ENCODE peak calls at places on chromosomes 4 and X, in four cellular contexts. H, I, C and S are unnamed samples. For H3K79me2, the result is how much of the 10 kb centered on the place peaks cover.

GRCh38 chr4:23728393-23728792 is 161.5 kb downstream of the PPARGC1A start:
- DNase-seq in H (no peak), I (no peak), C (peak), S (peak)

GRCh38 chrX:106378616-106379015 is 210.5 kb downstream of the PWWP3B start:
- DNase-seq in H (no peak), I (peak), C (no peak), S (no peak)

GRCh38 chr4:148857234-148857972 is 415.2 kb upstream of the NR3C2 start:
- DNase-seq in H (no peak), I (no peak), C (no peak), S (peak)

GRCh38 chr4:128006592-128006991 is 41.4 kb downstream of the ABHD18 start:
- DNase-seq in H (no peak), I (no peak), C (no peak), S (peak)

GRCh38 chr4:792729-793108 is 33.2 kb downstream of the CPLX1 start:
- DNase-seq in H (no peak), I (no peak), C (no peak), S (no peak)

GRCh38 chr4:78775278-78776030 is 696 bp upstream of the BMP2K start:
- DNase-seq in H (peak), I (peak), C (peak), S (peak)

GRCh38 chrX:107996124-107996523 is 14.0 kb upstream of the TEX13B start:
- DNase-seq in H (no peak), I (no peak), C (no peak), S (no peak)

GRCh38 chr4:2333916-2334644 is 72.2 kb upstream of the MXD4 start:
- DNase-seq in H (no peak), I (no peak), C (no peak), S (no peak)

GRCh38 chrX:11908371-11908770 is 150.3 kb downstream of the MSL3 start:
- DNase-seq in H (peak), I (no peak), C (peak), S (peak)

GRCh38 chrX:46918434-46918833 is 6.2 kb downstream of the JADE3 start:
- DNase-seq in H (no peak), I (no peak), C (peak), S (no peak)

GRCh38 chrX:68826113-68826980 is 2.5 kb upstream of the EFNB1 start:
- DNase-seq in H (no peak), I (no peak), C (no peak), S (no peak)

GRCh38 chr4:111797455-111798163 is 347.6 kb upstream of the FAM241A start:
- DNase-seq in H (no peak), I (no peak), C (no peak), S (no peak)

GRCh38 chr4:114378306-114378903 is 220.2 kb upstream of the UGT8 start:
- DNase-seq in H (no peak), I (no peak), C (peak), S (peak)

GRCh38 chrX:68114573-68115199 is 318.6 kb downstream of the OPHN1 start:
- DNase-seq in H (no peak), I (peak), C (peak), S (peak)

GRCh38 chr4:126733301-126733700 is 899.5 kb upstream of the INTU start:
- DNase-seq in H (no peak), I (no peak), C (peak), S (no peak)

GRCh38 chr4:6695660-6696581 is 2.2 kb downstream of the S100P start:
- DNase-seq in H (no peak), I (no peak), C (peak), S (peak)
- TF ChIP-seq CTCF in H (no peak), I (no peak), C (peak), S (peak)

GRCh38 chrX:9534686-9535085 is 69.8 kb downstream of the TBL1X start:
- DNase-seq in H (peak), I (no peak), C (no peak), S (no peak)

GRCh38 chrX:9535101-9535500 is 70.2 kb downstream of the TBL1X start:
- DNase-seq in H (no peak), I (no peak), C (no peak), S (no peak)

GRCh38 chrX:9530848-9531274 is 66.0 kb downstream of the TBL1X start:
- DNase-seq in H (peak), I (no peak), C (peak), S (peak)

GRCh38 chrX:9533611-9534010 is 68.8 kb downstream of the TBL1X start:
- DNase-seq in H (no peak), I (no peak), C (no peak), S (no peak)

GRCh38 chrX:9532349-9532748 is 67.5 kb downstream of the TBL1X start:
- DNase-seq in H (no peak), I (no peak), C (no peak), S (no peak)
- H3K79me2 ChIP-seq in H (half or more), I (half or more), C (half or more), S (under half)

DNA sequence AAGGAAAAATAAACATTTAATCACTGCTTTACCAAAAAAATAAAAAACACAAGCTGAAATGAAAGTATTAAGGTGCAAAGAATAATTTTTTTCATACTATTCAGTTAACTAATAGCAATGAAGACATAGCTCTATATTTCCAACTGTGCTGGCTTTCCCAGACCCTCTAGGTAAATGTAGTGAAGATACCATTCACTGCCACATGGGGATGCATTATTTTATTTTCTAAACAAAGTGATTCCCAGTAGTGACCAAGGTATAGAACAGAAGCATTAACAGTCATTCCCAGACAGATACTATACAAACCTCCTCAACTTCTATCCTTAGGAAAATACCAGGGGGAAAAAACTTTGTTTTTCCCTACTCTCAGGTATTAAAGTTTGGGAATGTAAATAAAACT is 39.4 kb downstream of the ANTXR2 start:
- DNase-seq in H (no peak), I (no peak), C (peak), S (no peak)
- TF ChIP-seq CTCF in H (peak), I (no peak), C (peak), S (no peak)

GRCh38 chr4:102758241-102758871 is 2.4 kb downstream of the MANBA start:
- DNase-seq in H (no peak), I (no peak), C (peak), S (no peak)

GRCh38 chr4:102754044-102754443 is 6.7 kb downstream of the MANBA start:
- DNase-seq in H (no peak), I (no peak), C (peak), S (no peak)

GRCh38 chr4:102760645-102761477 is at the start of gene MANBA:
- DNase-seq in H (peak), I (peak), C (peak), S (peak)

GRCh38 chr4:102759835-102760644 is 728 bp downstream of the MANBA start:
- DNase-seq in H (peak), I (no peak), C (peak), S (peak)

GRCh38 chr4:102757681-102758080 is 3.1 kb downstream of the MANBA start:
- DNase-seq in H (no peak), I (no peak), C (no peak), S (no peak)
- H3K79me2 ChIP-seq in H (half or more), I (under half), C (under half), S (under half)

DNA sequence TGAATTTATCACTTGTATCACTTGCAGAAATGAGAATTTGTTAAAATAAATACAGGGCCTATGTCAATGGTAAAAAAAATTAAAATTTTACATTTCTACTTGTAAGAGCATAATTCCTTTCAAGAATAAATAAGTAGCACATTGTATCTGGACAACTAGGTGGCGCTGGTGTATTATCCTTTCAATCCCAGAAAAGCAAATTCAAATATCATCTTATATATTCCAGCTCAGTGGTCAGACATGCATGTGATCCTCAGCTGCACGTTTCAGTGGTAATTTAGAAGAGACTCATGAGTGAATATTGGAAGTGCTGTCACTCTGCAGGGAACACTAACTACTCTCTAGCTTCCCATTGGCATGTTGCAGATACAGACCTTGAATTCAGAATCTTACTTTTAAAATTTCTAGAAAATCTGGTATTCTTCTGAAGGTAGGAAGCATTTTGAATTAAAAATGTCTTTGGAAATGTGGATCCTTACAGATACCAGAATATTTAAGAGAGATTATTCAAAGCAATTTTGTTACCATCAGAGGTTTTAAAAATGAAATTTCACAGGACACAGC is 1414.7 kb upstream of the TENM3 start:
- DNase-seq in H (peak), I (peak), C (peak), S (peak)
- TF ChIP-seq CTCF in H (peak), I (peak), C (peak), S (peak)

DNA sequence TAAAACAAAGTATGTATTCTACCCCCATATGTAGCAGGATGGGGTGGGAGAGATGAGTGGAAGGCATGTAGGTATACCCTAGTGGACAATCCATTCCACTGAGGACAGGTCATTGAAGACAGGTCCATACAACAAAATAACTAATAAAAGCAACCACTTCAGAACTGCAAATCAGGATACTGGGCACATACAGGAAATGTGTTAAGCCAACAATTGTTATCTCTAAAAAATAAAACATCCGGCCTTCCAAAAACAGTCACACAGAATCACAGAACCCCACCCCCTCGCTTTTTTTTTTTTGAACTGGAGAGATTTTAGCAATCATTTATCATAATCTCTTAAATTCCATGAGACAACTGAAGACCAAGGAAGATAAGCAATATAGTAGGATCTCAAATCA is 112.9 kb downstream of the FRYL start:
- DNase-seq in H (no peak), I (no peak), C (no peak), S (no peak)
- H3K79me2 ChIP-seq in H (half or more), I (under half), C (under half), S (half or more)

GRCh38 chr4:113094327-113094726 is 44.9 kb downstream of the ANK2 start:
- DNase-seq in H (no peak), I (no peak), C (no peak), S (no peak)

GRCh38 chr4:113090954-113091353 is 41.5 kb downstream of the ANK2 start:
- DNase-seq in H (no peak), I (no peak), C (no peak), S (no peak)

DNA sequence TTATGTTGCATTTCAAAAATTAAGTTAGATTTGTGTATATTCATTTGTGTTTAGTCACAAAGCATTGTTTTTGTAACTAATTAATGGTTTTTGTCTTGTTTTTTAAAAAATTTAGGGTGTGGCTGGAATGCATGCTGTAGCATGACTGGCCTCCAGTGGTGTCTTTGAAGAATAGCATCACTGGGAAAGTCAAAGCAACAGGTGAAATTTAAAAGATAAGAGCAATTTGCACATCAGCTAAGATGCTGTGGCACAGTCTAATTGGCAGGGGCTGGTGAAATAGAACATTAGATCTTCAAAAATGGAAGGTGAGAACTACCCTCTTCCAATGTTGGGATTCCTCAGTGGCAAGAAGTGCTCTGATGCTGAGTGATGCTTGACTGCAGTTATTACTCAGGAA is 45.3 kb downstream of the ANK2 start:
- DNase-seq in H (peak), I (no peak), C (peak), S (no peak)
- TF ChIP-seq CTCF in H (peak), I (peak), C (peak), S (peak)